ENCODE peak calls at places on chromosome 9, in four cellular contexts. C, E, T and V are unnamed samples.

GRCh38 chr9:16612627-16613026 is 257.8 kb downstream of the BNC2 start:
- DNase-seq in C (no peak), E (no peak), T (no peak), V (no peak)

GRCh38 chr9:132572921-132573320 is 9.5 kb upstream of the BARHL1 start:
- DNase-seq in E (no peak), C (no peak), T (no peak), V (no peak)

GRCh38 chr9:16986441-16987387 is 116.2 kb upstream of the BNC2 start:
- DNase-seq in T (no peak), E (no peak), C (no peak), V (no peak)

GRCh38 chr9:36765468-36766341 is 193.0 kb downstream of the MELK start:
- DNase-seq in C (peak), E (peak), T (peak), V (peak)

GRCh38 chr9:112361602-112362001 is 18.3 kb upstream of the HSDL2 start:
- DNase-seq in C (peak), E (no peak), T (no peak), V (no peak)

GRCh38 chr9:73023025-73023541 is 70.2 kb upstream of the ALDH1A1 start:
- DNase-seq in C (peak), T (peak), E (peak), V (peak)

GRCh38 chr9:1296331-1296730 is 246.2 kb downstream of the DMRT2 start:
- DNase-seq in E (no peak), C (no peak), T (no peak), V (no peak)

GRCh38 chr9:122213589-122214413 is 15.0 kb downstream of the LHX6 start:
- DNase-seq in C (peak), E (peak), T (peak), V (peak)

GRCh38 chr9:84397151-84397728 is 56.7 kb upstream of the SLC28A3 start:
- DNase-seq in C (peak), E (peak), T (peak), V (peak)

GRCh38 chr9:75186767-75187380 is 98.6 kb downstream of the OSTF1 start:
- DNase-seq in E (peak), T (no peak), C (peak), V (no peak)
- TF ChIP-seq CTCF in E (peak), T (peak), C (peak), V (peak)

GRCh38 chr9:120109242-120109641 is 470.7 kb downstream of the CDK5RAP2 start:
- DNase-seq in T (no peak), C (peak), E (no peak), V (no peak)
- TF ChIP-seq CTCF in T (no peak), C (peak), E (no peak), V (no peak)

DNA sequence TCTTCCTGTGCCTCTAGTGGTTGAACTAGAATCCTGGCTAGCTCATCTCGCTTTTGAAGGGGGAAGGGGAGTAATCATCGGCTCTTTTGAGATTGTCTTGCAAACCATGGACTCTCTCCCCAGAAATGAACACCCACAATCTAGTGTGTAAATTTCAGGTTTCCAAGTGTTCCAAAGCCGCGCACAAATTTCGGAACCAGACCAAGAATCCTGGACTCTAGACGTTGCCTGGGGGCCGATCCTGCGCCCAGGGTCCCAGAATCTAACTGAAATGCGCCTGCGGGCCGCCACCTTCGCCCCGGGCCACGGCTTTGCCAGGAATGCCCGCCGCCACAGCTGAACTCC is 4.8 kb upstream of the FOXE1 start:
- DNase-seq in T (no peak), E (no peak), C (no peak), V (no peak)
- TF ChIP-seq CTCF in T (no peak), E (no peak), C (no peak), V (no peak)

DNA sequence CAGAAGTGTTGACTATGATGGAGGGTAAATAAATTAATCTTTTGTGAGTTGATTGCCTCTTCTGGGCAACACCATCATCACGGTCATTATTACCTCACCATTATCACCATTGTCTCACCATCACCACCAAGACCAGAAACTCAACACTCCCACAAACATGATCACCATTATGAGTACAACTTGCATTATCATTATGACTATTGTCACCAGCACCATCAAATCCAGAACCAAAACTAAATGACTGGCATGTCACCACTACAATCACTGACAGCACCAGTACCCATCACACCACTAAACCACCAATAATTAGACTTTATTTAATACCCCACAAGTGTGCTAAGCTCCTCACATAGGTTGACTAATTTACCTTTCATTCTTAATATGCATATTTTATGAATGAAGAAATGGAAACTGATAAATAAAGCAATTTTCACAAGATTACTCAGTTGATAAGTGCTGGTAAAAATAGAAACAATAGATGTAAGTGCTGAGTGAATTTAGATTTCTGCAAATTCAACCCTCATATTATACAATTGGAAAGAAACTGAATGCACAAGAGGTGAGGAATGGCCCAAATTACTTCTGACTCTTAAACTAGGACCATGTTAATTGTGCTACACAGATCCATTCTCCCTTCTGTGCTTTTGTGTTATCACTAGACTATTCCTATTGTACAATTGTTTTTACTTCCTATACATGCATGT is 517.8 kb upstream of the PAPPA start:
- DNase-seq in C (no peak), T (no peak), E (no peak), V (no peak)
- TF ChIP-seq CTCF in C (no peak), T (no peak), E (no peak), V (no peak)

GRCh38 chr9:79312686-79313421 is 258.9 kb upstream of the TLE4 start:
- DNase-seq in T (no peak), E (no peak), C (no peak), V (no peak)
- TF ChIP-seq CTCF in T (no peak), E (no peak), C (no peak), V (no peak)

DNA sequence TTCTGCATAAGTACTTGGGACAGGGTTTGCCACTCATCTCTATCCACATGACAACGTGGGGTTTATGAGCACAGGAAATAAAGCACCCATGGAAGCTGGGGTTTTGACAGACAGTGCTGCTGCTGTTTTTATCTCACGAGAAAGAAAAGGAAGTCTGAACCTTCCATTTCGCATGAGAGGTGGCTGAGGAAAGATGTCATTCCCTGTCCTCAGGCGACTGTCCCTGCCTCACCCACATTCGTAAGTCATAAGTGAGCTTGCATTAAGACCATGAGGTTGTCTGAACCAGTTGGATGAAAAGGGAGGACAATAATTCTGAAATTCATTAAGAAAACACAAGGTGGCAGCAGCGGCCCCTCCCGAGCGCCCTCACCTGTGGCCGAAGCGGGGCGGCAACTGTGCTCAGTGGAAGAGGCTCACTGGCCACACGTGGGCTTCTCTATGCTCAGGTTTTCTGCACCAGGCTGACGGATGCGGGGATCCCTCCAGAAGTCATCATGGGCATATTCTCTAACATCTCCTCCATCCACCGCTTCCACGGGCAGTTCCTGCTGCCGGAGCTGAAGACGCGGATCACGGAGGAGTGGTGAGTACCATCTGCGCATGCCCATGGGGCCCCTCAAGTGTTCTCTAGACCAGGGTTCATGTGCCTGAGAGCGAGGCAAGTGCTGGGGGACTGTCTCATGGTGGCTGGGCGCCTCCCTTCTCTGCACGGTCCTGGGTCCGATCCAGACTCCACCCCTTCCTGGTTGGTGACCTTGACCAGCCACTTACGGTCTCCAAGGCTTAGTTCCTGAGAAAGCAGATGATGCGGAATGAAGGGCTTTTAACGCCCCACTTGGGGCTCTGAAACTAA is 54.7 kb upstream of the SUSD3 start:
- DNase-seq in T (peak), C (peak), E (peak), V (no peak)
- TF ChIP-seq CTCF in T (peak), C (peak), E (no peak), V (peak)

GRCh38 chr9:130418776-130419175 is 26.0 kb upstream of the ASS1 start:
- DNase-seq in T (no peak), E (no peak), C (no peak), V (no peak)

GRCh38 chr9:130419521-130420035 is 25.2 kb upstream of the ASS1 start:
- DNase-seq in T (no peak), C (no peak), E (no peak), V (no peak)

GRCh38 chr9:130414910-130415746 is 29.6 kb upstream of the ASS1 start:
- DNase-seq in T (no peak), C (no peak), E (no peak), V (no peak)

GRCh38 chr9:130414081-130414731 is 30.6 kb upstream of the ASS1 start:
- DNase-seq in C (no peak), T (peak), E (no peak), V (no peak)

GRCh38 chr9:130417602-130418001 is 27.2 kb upstream of the ASS1 start:
- DNase-seq in C (peak), E (no peak), T (peak), V (no peak)
- TF ChIP-seq CTCF in C (peak), E (no peak), T (peak), V (no peak)

GRCh38 chr9:29214162-29214520 is 1640.9 kb upstream of the C9orf72 start:
- DNase-seq in T (no peak), C (no peak), E (no peak), V (no peak)
- TF ChIP-seq CTCF in T (no peak), C (no peak), E (no peak), V (no peak)

GRCh38 chr9:129495422-129496186 is 125.3 kb downstream of the C9orf50 start:
- DNase-seq in C (peak), E (peak), T (peak), V (peak)
- TF ChIP-seq CTCF in C (no peak), E (no peak), T (peak), V (no peak)

DNA sequence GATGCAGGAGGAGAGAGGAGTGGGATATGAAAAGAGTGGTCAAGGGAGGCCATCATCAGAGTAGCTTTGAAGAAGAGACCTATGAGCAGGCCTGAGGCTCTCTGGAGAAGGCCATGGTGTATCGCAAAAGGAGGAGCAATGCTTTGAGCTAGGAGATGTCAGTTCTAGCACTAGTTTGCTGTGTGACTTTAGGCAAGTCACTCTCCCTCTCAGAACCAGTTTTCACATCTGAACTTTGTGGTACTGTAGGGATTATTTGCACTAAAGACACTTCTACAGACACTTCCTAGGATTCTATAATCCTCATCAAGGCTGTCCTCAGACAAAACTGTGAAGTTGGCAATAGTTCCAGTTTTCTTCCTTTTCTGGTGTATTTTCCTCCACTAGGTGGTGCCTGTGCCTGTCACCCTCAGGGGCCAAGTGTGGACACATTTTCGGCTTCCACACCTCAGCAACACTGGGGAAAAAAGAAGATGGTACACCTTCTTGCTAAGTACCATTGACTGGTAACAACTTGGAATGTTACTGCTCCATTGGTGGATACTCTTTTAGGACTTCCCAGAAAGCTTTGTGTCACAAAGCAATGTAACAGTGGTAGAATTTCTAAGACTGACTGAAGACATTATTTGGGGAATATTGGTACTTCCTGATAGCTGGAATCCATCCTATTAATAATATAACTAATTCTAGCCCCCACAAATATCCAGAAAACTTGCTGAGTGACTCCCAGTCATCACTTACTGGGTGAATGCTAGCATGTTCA is 9.9 kb downstream of the PAPPA start:
- DNase-seq in E (no peak), C (peak), T (no peak), V (no peak)
- TF ChIP-seq CTCF in E (no peak), C (peak), T (peak), V (no peak)